ENCODE peak calls at places on chromosomes 2 and 18, in four cellular contexts. D is cardiac muscle cell, B is iPS-NIHi11, H is stomach. K is an unnamed sample.

GRCh38 chr2:174605687-174606086 is 8.1 kb upstream of the WIPF1 start:
- DNase-seq in D (peak), H (no peak), B (no peak), K (no peak)

GRCh38 chr2:170222842-170223241 is 44.9 kb downstream of the MYO3B start:
- DNase-seq in B (no peak), D (no peak), H (no peak), K (no peak)

GRCh38 chr18:76434452-76434851 is 60.6 kb downstream of the ZNF516 start:
- DNase-seq in D (no peak), B (no peak), H (no peak), K (no peak)

GRCh38 chr2:16015903-16016265 is 75.5 kb downstream of the MYCN start:
- DNase-seq in B (no peak), H (no peak), D (no peak), K (no peak)

GRCh38 chr2:43075054-43075593 is 151.3 kb downstream of the ZFP36L2 start:
- DNase-seq in B (no peak), D (peak), H (peak), K (peak)

GRCh38 chr2:238908960-238909951 is 61.4 kb downstream of the TWIST2 start:
- DNase-seq in D (peak), B (no peak), H (no peak), K (no peak)

GRCh38 chr2:158637357-158637756 is 157.8 kb upstream of the DAPL1 start:
- DNase-seq in D (no peak), B (no peak), H (no peak), K (no peak)

GRCh38 chr2:239663364-239663924 is 262.6 kb upstream of the HDAC4 start:
- DNase-seq in D (no peak), B (no peak), H (no peak), K (no peak)

GRCh38 chr2:128271186-128271890 is 47.3 kb downstream of the HS6ST1 start:
- DNase-seq in B (no peak), H (no peak), D (no peak), K (no peak)

GRCh38 chr2:129661942-129662341 is 317.5 kb upstream of the RAB6C start:
- DNase-seq in H (no peak), D (no peak), B (no peak), K (no peak)

GRCh38 chr2:110931648-110932047 is 189.1 kb upstream of the BCL2L11 start:
- DNase-seq in D (peak), H (no peak), B (no peak), K (no peak)

K was measured in AG09319.